ENCODE peak calls at places on chromosome 12, in six cellular contexts. Y is K562, L is breast epithelium, B is GM12892, F is stomach, X is HCT116. N is an unnamed sample.

GRCh38 chr12:76879710-76880025 is 849 bp upstream of the CSRP2 start:
- DNase-seq in X (no peak), F (no peak), L (no peak), B (no peak), Y (no peak), N (no peak)

GRCh38 chr12:88958153-88958552 is 377.9 kb upstream of the KITLG start:
- DNase-seq in F (no peak), X (no peak), L (no peak), B (no peak), Y (no peak), N (no peak)

GRCh38 chr12:109670647-109671046 is 43.0 kb upstream of the FAM222A start:
- DNase-seq in X (no peak), B (no peak), Y (peak; percentile 23), F (no peak), L (no peak), N (no peak)

GRCh38 chr12:101729842-101730241 is 9.4 kb downstream of the SYCP3 start:
- DNase-seq in X (no peak), F (no peak), L (no peak), Y (no peak), B (no peak), N (no peak)

GRCh38 chr12:111953455-111953854 is 59.5 kb downstream of the TMEM116 start:
- DNase-seq in F (no peak), X (no peak), L (no peak), Y (no peak), B (no peak), N (no peak)

GRCh38 chr12:82694276-82694675 is 7.6 kb downstream of the TMTC2 start:
- DNase-seq in F (no peak), Y (no peak), X (no peak), B (no peak), L (no peak), N (no peak)

GRCh38 chr12:65952737-65953209 is 128.5 kb downstream of the HMGA2 start:
- DNase-seq in B (no peak), Y (no peak), F (no peak), X (no peak), L (no peak), N (no peak)

GRCh38 chr12:47189753-47190152 is 110.0 kb upstream of the AMIGO2 start:
- DNase-seq in X (no peak), B (no peak), Y (no peak), L (no peak), F (no peak), N (no peak)

GRCh38 chr12:112900298-112901145 is 6.2 kb upstream of the OAS1 start:
- DNase-seq in B (no peak), X (peak; percentile 80), F (peak; percentile 53), Y (peak; percentile 68), L (peak; percentile 26), N (no peak)

GRCh38 chr12:12796928-12797788 is 11.7 kb downstream of the APOLD1 start:
- DNase-seq in B (no peak), Y (no peak), X (no peak), L (no peak), F (no peak), N (no peak)

GRCh38 chr12:96401061-96401871 is 1.0 kb upstream of the CDK17 start:
- DNase-seq in F (no peak), X (peak; percentile 51), Y (peak; percentile 39), L (no peak), B (no peak), N (no peak)

GRCh38 chr12:57429473-57430116 is 1.2 kb downstream of the R3HDM2 start:
- DNase-seq in L (no peak), F (no peak), B (no peak), X (no peak), Y (no peak), N (no peak)

GRCh38 chr12:54017845-54018607 is 9.2 kb downstream of the HOXC8 start:
- DNase-seq in Y (peak; percentile 98), B (peak; percentile 93), F (peak; percentile 67), L (peak; percentile 92), X (peak; percentile 84), N (peak; percentile 95)

GRCh38 chr12:2833810-2834209 is 1.0 kb downstream of the NRIP2 start:
- DNase-seq in L (no peak), X (no peak), Y (no peak), B (no peak), F (no peak), N (no peak)

GRCh38 chr12:114012744-114013431 is 46.8 kb upstream of the RBM19 start:
- DNase-seq in F (no peak), B (no peak), X (no peak), Y (no peak), L (no peak), N (no peak)

GRCh38 chr12:68932701-68933563 is at the start of gene CPM:
- DNase-seq in Y (peak; percentile 88), L (peak; percentile 33), X (no peak), B (peak; percentile 74), F (peak; percentile 89), N (peak; percentile 81)

GRCh38 chr12:92485356-92486348 is 217.1 kb upstream of the PLEKHG7 start:
- DNase-seq in X (no peak), F (no peak), B (no peak), Y (no peak), L (no peak), N (no peak)

GRCh38 chr12:2642896-2643425 is 151.8 kb upstream of the FKBP4 start:
- DNase-seq in X (no peak), B (no peak), Y (no peak), F (no peak), L (no peak), N (no peak)

GRCh38 chr12:41919526-41920305 is 225.0 kb downstream of the GXYLT1 start:
- DNase-seq in F (no peak), X (no peak), L (no peak), Y (no peak), B (no peak), N (no peak)

DNA sequence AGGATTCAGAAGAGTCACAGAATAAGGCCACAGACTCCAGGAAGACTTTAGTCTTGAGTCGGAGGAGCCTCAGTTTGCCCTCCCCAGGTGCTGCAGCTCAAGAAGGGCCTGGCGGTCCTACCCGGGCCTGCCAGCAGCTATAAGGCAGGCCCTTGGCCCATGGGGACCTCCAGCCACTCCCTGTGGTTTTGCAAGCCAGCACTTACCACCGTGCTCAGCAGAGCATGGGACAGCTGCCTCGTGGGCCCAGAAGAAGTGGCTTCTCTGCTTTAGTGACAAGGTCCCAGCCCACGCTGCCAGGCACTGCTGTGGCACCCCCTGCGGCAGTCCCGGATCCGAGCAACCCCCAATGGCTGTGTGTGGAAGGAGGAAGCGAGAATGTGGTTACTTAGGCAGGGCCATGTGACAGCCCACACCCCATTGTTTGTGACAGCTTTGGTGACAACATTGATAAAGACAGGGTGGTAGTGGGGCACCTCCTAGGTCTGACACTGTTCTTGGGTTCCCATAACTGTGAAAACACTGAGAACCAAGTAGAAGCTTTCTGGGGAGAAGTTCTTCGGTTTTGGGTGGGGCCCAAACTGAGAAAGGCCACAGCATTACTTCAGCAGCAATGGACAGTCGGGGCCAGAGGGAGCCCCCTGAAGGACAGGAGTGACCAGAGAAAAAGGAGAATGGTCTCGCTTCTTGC is at the start of gene SELPLG:
- DNase-seq in Y (peak; percentile 45), B (peak; percentile 83), F (peak; percentile 69), L (peak; percentile 50), X (no peak), N (peak; percentile 68)
- TF ChIP-seq POLR2AphosphoS5 in Y (no peak), B (peak; percentile 32), F (peak; percentile 60), L (peak; percentile 22), X (no peak), N (peak; percentile 54)

DNA sequence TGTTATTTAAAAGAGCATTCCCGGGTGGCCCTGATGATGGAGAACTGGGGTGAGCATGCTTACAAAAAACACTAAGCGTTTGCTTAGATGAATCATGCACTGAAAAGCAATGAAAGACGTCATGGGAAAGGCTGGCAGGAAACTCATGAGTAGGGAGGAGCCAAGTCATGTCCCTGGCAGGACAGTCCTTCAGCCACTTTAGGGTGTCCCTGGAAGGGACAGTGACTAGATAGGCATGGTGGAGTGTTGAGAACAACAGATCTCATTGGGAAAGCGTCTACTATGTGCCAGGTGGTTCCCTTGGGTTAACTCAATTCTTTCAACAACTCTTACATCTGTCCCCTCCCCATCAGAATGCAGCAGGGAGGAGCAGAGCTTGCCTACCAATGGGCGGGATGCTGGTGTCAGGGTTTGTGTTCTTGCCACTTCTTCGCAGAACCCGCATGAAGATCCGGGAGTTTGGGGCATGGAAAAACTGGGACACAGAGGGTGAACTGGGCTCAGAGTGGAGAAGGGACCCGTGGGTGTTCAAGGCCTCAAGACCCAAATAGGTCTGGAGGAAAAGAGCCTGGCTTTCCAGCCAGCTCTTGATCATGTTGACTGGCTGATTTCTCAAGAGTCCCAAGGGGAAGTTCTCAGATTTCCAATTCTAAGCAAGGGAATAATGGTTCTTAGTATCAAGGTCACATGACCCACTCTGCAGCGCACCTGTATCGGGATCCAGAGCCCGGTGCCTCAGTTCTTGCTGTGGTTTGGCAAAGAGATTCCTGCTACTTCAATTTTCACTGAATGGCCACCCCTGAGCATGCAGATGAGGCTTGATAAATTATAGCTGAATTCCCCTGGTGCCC is 653.9 kb upstream of the TBX3 start:
- DNase-seq in B (no peak), Y (no peak), L (peak; percentile 42), X (peak; percentile 39), F (no peak), N (no peak)
- TF ChIP-seq POLR2AphosphoS5 in B (no peak), Y (no peak), L (peak; percentile 54), X (no peak), F (peak; percentile 70), N (no peak)

GRCh38 chr12:125065753-125066570 is 727 bp downstream of the AACS start:
- DNase-seq in X (no peak), Y (no peak), F (no peak), B (no peak), L (no peak), N (no peak)

GRCh38 chr12:125061229-125061628 is 4.0 kb upstream of the AACS start:
- DNase-seq in Y (no peak), X (no peak), L (no peak), B (no peak), F (no peak), N (no peak)

GRCh38 chr12:125064492-125064891 is 743 bp upstream of the AACS start:
- DNase-seq in B (no peak), L (no peak), Y (no peak), X (no peak), F (no peak), N (no peak)

GRCh38 chr12:125068391-125068790 is 3.2 kb downstream of the AACS start:
- DNase-seq in F (no peak), L (no peak), B (no peak), X (no peak), Y (no peak), N (no peak)

GRCh38 chr12:125065021-125065752 is at the start of gene AACS:
- DNase-seq in L (peak; percentile 51), B (peak; percentile 95), F (peak; percentile 79), Y (peak; percentile 96), X (peak; percentile 45), N (peak; percentile 96)
- TF ChIP-seq POLR2AphosphoS5 in L (peak; percentile 40), B (no peak), F (no peak), Y (no peak), X (peak; percentile 90), N (peak; percentile 59)

GRCh38 chr12:49069507-49070346 is at the start of gene RHEBL1:
- DNase-seq in F (peak; percentile 99), L (peak; percentile 97), Y (peak; percentile 99), X (peak; percentile 90), B (peak; percentile 96), N (peak; percentile 94)
- TF ChIP-seq POLR2AphosphoS5 in F (peak; percentile 78), L (peak; percentile 39), Y (peak; percentile 20), X (peak; percentile 24), B (no peak), N (no peak)

N was measured in GM12891.